ENCODE peak calls at places on chromosomes 4 and X, in seven cellular contexts. One of them, this sample, is unnamed.

GRCh38 chr4:40548256-40548655 is 81.4 kb downstream of the RBM47 start:
- DNase-seq in iris pigment epithelial cell: peak
- DNase-seq in C1 segment of cervical spinal cord: no peak
- DNase-seq in NCI-H460: no peak
- DNase-seq in NCI-H1092: no peak
- DNase-seq in activated T-helper 1 cell treated with anti-CD3 and anti-CD28 coated beads, Interleukin-2, amount 50 U/mL, for 16 hours: no peak
- DNase-seq in spleen: no peak
- DNase-seq in this sample: no peak

GRCh38 chrX:31743004-31743403 is 671.2 kb upstream of the FTHL17 start:
- DNase-seq in iris pigment epithelial cell: no peak
- DNase-seq in C1 segment of cervical spinal cord: no peak
- DNase-seq in NCI-H460: no peak
- DNase-seq in NCI-H1092: no peak
- DNase-seq in activated T-helper 1 cell treated with anti-CD3 and anti-CD28 coated beads, Interleukin-2, amount 50 U/mL, for 16 hours: no peak
- DNase-seq in spleen: no peak
- DNase-seq in this sample: no peak

GRCh38 chr4:134567461-134567860 is 365.9 kb upstream of the PABPC4L start:
- DNase-seq in iris pigment epithelial cell: peak
- DNase-seq in C1 segment of cervical spinal cord: no peak
- DNase-seq in NCI-H460: no peak
- DNase-seq in NCI-H1092: no peak
- DNase-seq in activated T-helper 1 cell treated with anti-CD3 and anti-CD28 coated beads, Interleukin-2, amount 50 U/mL, for 16 hours: no peak
- DNase-seq in spleen: no peak
- DNase-seq in this sample: no peak

GRCh38 chr4:112753333-112753732 is 116.4 kb downstream of the LARP7 start:
- DNase-seq in iris pigment epithelial cell: no peak
- DNase-seq in C1 segment of cervical spinal cord: no peak
- DNase-seq in NCI-H460: no peak
- DNase-seq in NCI-H1092: no peak
- DNase-seq in activated T-helper 1 cell treated with anti-CD3 and anti-CD28 coated beads, Interleukin-2, amount 50 U/mL, for 16 hours: no peak
- DNase-seq in spleen: no peak
- DNase-seq in this sample: no peak

GRCh38 chrX:19361701-19362100 is 18.0 kb downstream of the PDHA1 start:
- DNase-seq in iris pigment epithelial cell: no peak
- DNase-seq in C1 segment of cervical spinal cord: no peak
- DNase-seq in NCI-H460: no peak
- DNase-seq in NCI-H1092: no peak
- DNase-seq in activated T-helper 1 cell treated with anti-CD3 and anti-CD28 coated beads, Interleukin-2, amount 50 U/mL, for 16 hours: no peak
- DNase-seq in spleen: no peak
- DNase-seq in this sample: no peak

GRCh38 chr4:144611850-144612249 is 34.1 kb upstream of the HHIP start:
- DNase-seq in iris pigment epithelial cell: peak
- DNase-seq in C1 segment of cervical spinal cord: no peak
- DNase-seq in NCI-H460: no peak
- DNase-seq in NCI-H1092: no peak
- DNase-seq in activated T-helper 1 cell treated with anti-CD3 and anti-CD28 coated beads, Interleukin-2, amount 50 U/mL, for 16 hours: no peak
- DNase-seq in spleen: no peak
- DNase-seq in this sample: no peak

GRCh38 chr4:148116264-148116663 is 325.9 kb downstream of the NR3C2 start:
- DNase-seq in iris pigment epithelial cell: peak
- DNase-seq in C1 segment of cervical spinal cord: no peak
- DNase-seq in NCI-H460: no peak
- DNase-seq in NCI-H1092: no peak
- DNase-seq in activated T-helper 1 cell treated with anti-CD3 and anti-CD28 coated beads, Interleukin-2, amount 50 U/mL, for 16 hours: no peak
- DNase-seq in spleen: no peak
- DNase-seq in this sample: no peak

GRCh38 chr4:135365065-135365464 is 1163.5 kb upstream of the PABPC4L start:
- DNase-seq in iris pigment epithelial cell: peak
- DNase-seq in C1 segment of cervical spinal cord: no peak
- DNase-seq in NCI-H460: no peak
- DNase-seq in NCI-H1092: no peak
- DNase-seq in activated T-helper 1 cell treated with anti-CD3 and anti-CD28 coated beads, Interleukin-2, amount 50 U/mL, for 16 hours: no peak
- DNase-seq in spleen: no peak
- DNase-seq in this sample: no peak

GRCh38 chrX:40258909-40259308 is 161.2 kb upstream of the BCOR start:
- DNase-seq in iris pigment epithelial cell: no peak
- DNase-seq in C1 segment of cervical spinal cord: no peak
- DNase-seq in NCI-H460: no peak
- DNase-seq in NCI-H1092: no peak
- DNase-seq in activated T-helper 1 cell treated with anti-CD3 and anti-CD28 coated beads, Interleukin-2, amount 50 U/mL, for 16 hours: no peak
- DNase-seq in spleen: no peak
- DNase-seq in this sample: no peak

GRCh38 chrX:147875866-147876596 is 35.7 kb upstream of the FMR1 start:
- DNase-seq in iris pigment epithelial cell: peak
- DNase-seq in C1 segment of cervical spinal cord: no peak
- DNase-seq in NCI-H460: no peak
- DNase-seq in NCI-H1092: no peak
- DNase-seq in activated T-helper 1 cell treated with anti-CD3 and anti-CD28 coated beads, Interleukin-2, amount 50 U/mL, for 16 hours: no peak
- DNase-seq in spleen: no peak
- DNase-seq in this sample: no peak

GRCh38 chrX:30957753-30958152 is 68.7 kb upstream of the TAB3 start:
- DNase-seq in iris pigment epithelial cell: peak
- DNase-seq in C1 segment of cervical spinal cord: no peak
- DNase-seq in NCI-H460: no peak
- DNase-seq in NCI-H1092: no peak
- DNase-seq in activated T-helper 1 cell treated with anti-CD3 and anti-CD28 coated beads, Interleukin-2, amount 50 U/mL, for 16 hours: no peak
- DNase-seq in spleen: no peak
- DNase-seq in this sample: no peak

GRCh38 chrX:8067754-8068469 is 103.2 kb downstream of the VCX2 start:
- DNase-seq in iris pigment epithelial cell: peak
- DNase-seq in C1 segment of cervical spinal cord: no peak
- DNase-seq in NCI-H460: peak
- DNase-seq in NCI-H1092: no peak
- DNase-seq in activated T-helper 1 cell treated with anti-CD3 and anti-CD28 coated beads, Interleukin-2, amount 50 U/mL, for 16 hours: no peak
- DNase-seq in spleen: no peak
- DNase-seq in this sample: no peak

GRCh38 chr4:177001271-177002175 is 208.8 kb upstream of the VEGFC start:
- DNase-seq in iris pigment epithelial cell: peak
- DNase-seq in C1 segment of cervical spinal cord: no peak
- DNase-seq in NCI-H460: no peak
- DNase-seq in NCI-H1092: no peak
- DNase-seq in activated T-helper 1 cell treated with anti-CD3 and anti-CD28 coated beads, Interleukin-2, amount 50 U/mL, for 16 hours: no peak
- DNase-seq in spleen: no peak
- DNase-seq in this sample: no peak

GRCh38 chr4:155780773-155781172 is 22.0 kb downstream of the GUCY1B1 start:
- DNase-seq in iris pigment epithelial cell: peak
- DNase-seq in C1 segment of cervical spinal cord: no peak
- DNase-seq in NCI-H460: no peak
- DNase-seq in NCI-H1092: no peak
- DNase-seq in activated T-helper 1 cell treated with anti-CD3 and anti-CD28 coated beads, Interleukin-2, amount 50 U/mL, for 16 hours: no peak
- DNase-seq in spleen: no peak
- DNase-seq in this sample: no peak

GRCh38 chrX:2894885-2895292 is 34.2 kb downstream of the ARSD start:
- DNase-seq in iris pigment epithelial cell: peak
- DNase-seq in C1 segment of cervical spinal cord: no peak
- DNase-seq in NCI-H460: no peak
- DNase-seq in NCI-H1092: no peak
- DNase-seq in activated T-helper 1 cell treated with anti-CD3 and anti-CD28 coated beads, Interleukin-2, amount 50 U/mL, for 16 hours: no peak
- DNase-seq in spleen: no peak
- DNase-seq in this sample: no peak

GRCh38 chrX:72169008-72169728 is 12.4 kb upstream of the PIN4 start:
- DNase-seq in iris pigment epithelial cell: no peak
- DNase-seq in C1 segment of cervical spinal cord: no peak
- DNase-seq in NCI-H460: peak
- DNase-seq in NCI-H1092: no peak
- DNase-seq in activated T-helper 1 cell treated with anti-CD3 and anti-CD28 coated beads, Interleukin-2, amount 50 U/mL, for 16 hours: peak
- DNase-seq in spleen: no peak
- DNase-seq in this sample: no peak

GRCh38 chr4:152953514-152953913 is 17.4 kb downstream of the FHDC1 start:
- DNase-seq in iris pigment epithelial cell: no peak
- DNase-seq in C1 segment of cervical spinal cord: no peak
- DNase-seq in NCI-H460: no peak
- DNase-seq in NCI-H1092: no peak
- DNase-seq in activated T-helper 1 cell treated with anti-CD3 and anti-CD28 coated beads, Interleukin-2, amount 50 U/mL, for 16 hours: no peak
- DNase-seq in spleen: no peak
- DNase-seq in this sample: no peak

GRCh38 chr4:54231419-54232150 is 2.5 kb downstream of the PDGFRA start:
- DNase-seq in iris pigment epithelial cell: peak
- DNase-seq in C1 segment of cervical spinal cord: no peak
- DNase-seq in NCI-H460: no peak
- DNase-seq in NCI-H1092: no peak
- DNase-seq in activated T-helper 1 cell treated with anti-CD3 and anti-CD28 coated beads, Interleukin-2, amount 50 U/mL, for 16 hours: no peak
- DNase-seq in spleen: no peak
- DNase-seq in this sample: no peak

GRCh38 chr4:89681219-89681618 is 155.7 kb downstream of the SNCA start:
- DNase-seq in iris pigment epithelial cell: peak
- DNase-seq in C1 segment of cervical spinal cord: no peak
- DNase-seq in NCI-H460: peak
- DNase-seq in NCI-H1092: no peak
- DNase-seq in activated T-helper 1 cell treated with anti-CD3 and anti-CD28 coated beads, Interleukin-2, amount 50 U/mL, for 16 hours: no peak
- DNase-seq in spleen: peak
- DNase-seq in this sample: no peak

This sample was measured in lower lobe of right lung.